ENCODE peak calls at places on chromosomes 13 and 19, in four cellular contexts. One of them, this sample, is unnamed.

GRCh38 chr19:32858155-32858554 is 11.4 kb downstream of the SLC7A9 start:
- DNase-seq in AML-193: no peak
- DNase-seq in bronchial epithelial cell: no peak
- DNase-seq in memory B cell: no peak
- DNase-seq in this sample: no peak

GRCh38 chr13:109383683-109384082 is 402.7 kb downstream of the IRS2 start:
- DNase-seq in memory B cell: no peak
- DNase-seq in bronchial epithelial cell: peak; percentile 72
- DNase-seq in AML-193: no peak
- DNase-seq in this sample: no peak

GRCh38 chr19:11451942-11452813 is 16.7 kb downstream of the PRKCSH start:
- DNase-seq in bronchial epithelial cell: no peak
- DNase-seq in memory B cell: no peak
- DNase-seq in AML-193: no peak
- DNase-seq in this sample: no peak

GRCh38 chr19:11984986-11985385 is 20.1 kb downstream of the ZNF763 start:
- DNase-seq in AML-193: no peak
- DNase-seq in memory B cell: no peak
- DNase-seq in bronchial epithelial cell: no peak
- DNase-seq in this sample: peak; percentile 59

GRCh38 chr19:11479470-11480080 is 1.3 kb downstream of the ELAVL3 start:
- DNase-seq in bronchial epithelial cell: no peak
- DNase-seq in AML-193: no peak
- DNase-seq in memory B cell: no peak
- DNase-seq in this sample: peak; percentile 56

GRCh38 chr13:34640179-34640929 is 301.7 kb upstream of the NBEA start:
- DNase-seq in bronchial epithelial cell: no peak
- DNase-seq in AML-193: no peak
- DNase-seq in memory B cell: no peak
- DNase-seq in this sample: no peak

GRCh38 chr13:107867701-107868661 is 347.4 kb downstream of the LIG4 start:
- DNase-seq in AML-193: no peak
- DNase-seq in bronchial epithelial cell: no peak
- DNase-seq in memory B cell: no peak
- DNase-seq in this sample: no peak

GRCh38 chr19:4054471-4055208 is 12.1 kb downstream of the ZBTB7A start:
- DNase-seq in memory B cell: no peak
- DNase-seq in bronchial epithelial cell: no peak
- DNase-seq in AML-193: no peak
- DNase-seq in this sample: no peak

GRCh38 chr19:38784224-38784623 is 4.8 kb upstream of the LGALS7B start:
- DNase-seq in bronchial epithelial cell: no peak
- DNase-seq in memory B cell: no peak
- DNase-seq in AML-193: no peak
- DNase-seq in this sample: no peak

GRCh38 chr13:20465218-20465879 is 60.3 kb downstream of the CRYL1 start:
- DNase-seq in bronchial epithelial cell: peak; percentile 45
- DNase-seq in AML-193: no peak
- DNase-seq in memory B cell: no peak
- DNase-seq in this sample: no peak

GRCh38 chr13:52160053-52160452 is 656 bp upstream of the NEK3 start:
- DNase-seq in memory B cell: no peak
- DNase-seq in bronchial epithelial cell: no peak
- DNase-seq in AML-193: no peak
- DNase-seq in this sample: no peak

GRCh38 chr13:80339578-80339840 is 1.4 kb downstream of the SPRY2 start:
- DNase-seq in AML-193: no peak
- DNase-seq in memory B cell: no peak
- DNase-seq in bronchial epithelial cell: no peak
- DNase-seq in this sample: no peak

GRCh38 chr13:28336193-28336657 is 158.7 kb downstream of the FLT1 start:
- DNase-seq in bronchial epithelial cell: no peak
- DNase-seq in AML-193: no peak
- DNase-seq in memory B cell: no peak
- DNase-seq in this sample: no peak

GRCh38 chr19:7833225-7834156 is 3.5 kb downstream of the EVI5L start:
- DNase-seq in AML-193: no peak
- DNase-seq in bronchial epithelial cell: peak; percentile 88
- DNase-seq in memory B cell: no peak
- DNase-seq in this sample: no peak

GRCh38 chr19:6491802-6492592 is 10.1 kb downstream of the TUBB4A start:
- DNase-seq in memory B cell: no peak
- DNase-seq in AML-193: no peak
- DNase-seq in bronchial epithelial cell: peak; percentile 8
- DNase-seq in this sample: no peak

GRCh38 chr13:50375792-50376191 is 360.5 kb downstream of the KCNRG start:
- DNase-seq in bronchial epithelial cell: peak; percentile 52
- DNase-seq in AML-193: no peak
- DNase-seq in memory B cell: no peak
- DNase-seq in this sample: no peak

GRCh38 chr13:30818323-30818960 is 83.1 kb downstream of the ALOX5AP start:
- DNase-seq in bronchial epithelial cell: peak; percentile 90
- DNase-seq in memory B cell: no peak
- DNase-seq in AML-193: no peak
- DNase-seq in this sample: no peak

GRCh38 chr13:91347996-91348905 is 764 bp downstream of the MIR17HG start:
- DNase-seq in bronchial epithelial cell: no peak
- DNase-seq in AML-193: no peak
- DNase-seq in memory B cell: peak; percentile 65
- DNase-seq in this sample: peak; percentile 80

GRCh38 chr19:46741447-46741846 is 4.4 kb upstream of the FKRP start:
- DNase-seq in bronchial epithelial cell: no peak
- DNase-seq in memory B cell: no peak
- DNase-seq in AML-193: no peak
- DNase-seq in this sample: no peak

GRCh38 chr13:98440390-98441055 is 136.4 kb downstream of the STK24 start:
- DNase-seq in AML-193: no peak
- DNase-seq in memory B cell: no peak
- DNase-seq in bronchial epithelial cell: no peak
- DNase-seq in this sample: no peak

GRCh38 chr13:50826035-50826434 is 17.5 kb downstream of the DLEU7 start:
- DNase-seq in memory B cell: no peak
- DNase-seq in AML-193: no peak
- DNase-seq in bronchial epithelial cell: no peak
- DNase-seq in this sample: no peak

GRCh38 chr19:2770055-2771013 is 12.7 kb downstream of the SGTA start:
- DNase-seq in memory B cell: no peak
- DNase-seq in AML-193: no peak
- DNase-seq in bronchial epithelial cell: no peak
- DNase-seq in this sample: no peak

GRCh38 chr13:33150662-33151061 is 134.4 kb downstream of the KL start:
- DNase-seq in memory B cell: no peak
- DNase-seq in AML-193: no peak
- DNase-seq in bronchial epithelial cell: no peak
- DNase-seq in this sample: no peak

GRCh38 chr13:65540064-65540635 is 1690.0 kb downstream of the PCDH9 start:
- DNase-seq in AML-193: no peak
- DNase-seq in memory B cell: no peak
- DNase-seq in bronchial epithelial cell: no peak
- DNase-seq in this sample: no peak

GRCh38 chr19:33868821-33869412 is 72.2 kb downstream of the KCTD15 start:
- DNase-seq in memory B cell: no peak
- DNase-seq in AML-193: no peak
- DNase-seq in bronchial epithelial cell: peak; percentile 44
- DNase-seq in this sample: no peak

GRCh38 chr19:17136617-17137016 is 61.0 kb downstream of the MYO9B start:
- DNase-seq in bronchial epithelial cell: no peak
- DNase-seq in AML-193: no peak
- DNase-seq in memory B cell: no peak
- DNase-seq in this sample: no peak

GRCh38 chr13:35990196-35990595 is 141.0 kb downstream of the DCLK1 start:
- DNase-seq in bronchial epithelial cell: no peak
- DNase-seq in AML-193: no peak
- DNase-seq in memory B cell: no peak
- DNase-seq in this sample: no peak

GRCh38 chr19:40614595-40615411 is 13.6 kb downstream of the LTBP4 start:
- DNase-seq in memory B cell: no peak
- DNase-seq in AML-193: no peak
- DNase-seq in bronchial epithelial cell: peak; percentile 98
- DNase-seq in this sample: peak; percentile 75

GRCh38 chr19:6576869-6577281 is 14.1 kb downstream of the CD70 start:
- DNase-seq in AML-193: no peak
- DNase-seq in bronchial epithelial cell: no peak
- DNase-seq in memory B cell: no peak
- DNase-seq in this sample: no peak

GRCh38 chr13:44653261-44653660 is 77.1 kb upstream of the TSC22D1 start:
- DNase-seq in memory B cell: no peak
- DNase-seq in bronchial epithelial cell: peak; percentile 20
- DNase-seq in AML-193: no peak
- DNase-seq in this sample: no peak

GRCh38 chr19:3342246-3342645 is 24.1 kb upstream of the NFIC start:
- DNase-seq in bronchial epithelial cell: no peak
- DNase-seq in memory B cell: no peak
- DNase-seq in AML-193: no peak
- DNase-seq in this sample: no peak